ENCODE peak calls at places on chromosomes 6 and 20, in four cellular contexts. One of them, this sample, is unnamed.

GRCh38 chr6:2110504-2110903 is 134.9 kb downstream of the GMDS start:
- DNase-seq in foreskin fibroblast: no peak
- DNase-seq in pancreas: no peak
- DNase-seq in fibroblast of villous mesenchyme: peak
- DNase-seq in this sample: no peak

GRCh38 chr20:44888226-44889103 is 3.0 kb downstream of the YWHAB start:
- DNase-seq in foreskin fibroblast: peak
- DNase-seq in pancreas: no peak
- DNase-seq in fibroblast of villous mesenchyme: no peak
- DNase-seq in this sample: no peak

GRCh38 chr20:3805594-3806264 is 9.6 kb downstream of the CDC25B start:
- DNase-seq in foreskin fibroblast: peak
- DNase-seq in pancreas: no peak
- DNase-seq in fibroblast of villous mesenchyme: peak
- DNase-seq in this sample: peak

GRCh38 chr6:148495029-148495428 is 152.4 kb downstream of the SASH1 start:
- DNase-seq in foreskin fibroblast: no peak
- DNase-seq in pancreas: no peak
- DNase-seq in fibroblast of villous mesenchyme: no peak
- DNase-seq in this sample: no peak

GRCh38 chr6:17013701-17014100 is 88.1 kb upstream of the STMND1 start:
- DNase-seq in foreskin fibroblast: peak
- DNase-seq in pancreas: no peak
- DNase-seq in fibroblast of villous mesenchyme: peak
- DNase-seq in this sample: no peak

GRCh38 chr20:48359692-48360337 is 468.0 kb downstream of the PREX1 start:
- DNase-seq in foreskin fibroblast: no peak
- DNase-seq in pancreas: no peak
- DNase-seq in fibroblast of villous mesenchyme: no peak
- DNase-seq in this sample: no peak

GRCh38 chr6:27505209-27506027 is 32.5 kb upstream of the ZNF184 start:
- DNase-seq in foreskin fibroblast: peak
- DNase-seq in pancreas: peak
- DNase-seq in fibroblast of villous mesenchyme: peak
- DNase-seq in this sample: no peak

GRCh38 chr20:23122321-23122720 is 36.2 kb upstream of the CD93 start:
- DNase-seq in foreskin fibroblast: no peak
- DNase-seq in pancreas: no peak
- DNase-seq in fibroblast of villous mesenchyme: no peak
- DNase-seq in this sample: no peak

GRCh38 chr6:143465546-143465945 is 14.9 kb downstream of the PEX3 start:
- DNase-seq in foreskin fibroblast: no peak
- DNase-seq in pancreas: no peak
- DNase-seq in fibroblast of villous mesenchyme: no peak
- DNase-seq in this sample: no peak

GRCh38 chr6:39192736-39193135 is 36.5 kb downstream of the KCNK5 start:
- DNase-seq in foreskin fibroblast: no peak
- DNase-seq in pancreas: no peak
- DNase-seq in fibroblast of villous mesenchyme: no peak
- DNase-seq in this sample: no peak

DNA sequence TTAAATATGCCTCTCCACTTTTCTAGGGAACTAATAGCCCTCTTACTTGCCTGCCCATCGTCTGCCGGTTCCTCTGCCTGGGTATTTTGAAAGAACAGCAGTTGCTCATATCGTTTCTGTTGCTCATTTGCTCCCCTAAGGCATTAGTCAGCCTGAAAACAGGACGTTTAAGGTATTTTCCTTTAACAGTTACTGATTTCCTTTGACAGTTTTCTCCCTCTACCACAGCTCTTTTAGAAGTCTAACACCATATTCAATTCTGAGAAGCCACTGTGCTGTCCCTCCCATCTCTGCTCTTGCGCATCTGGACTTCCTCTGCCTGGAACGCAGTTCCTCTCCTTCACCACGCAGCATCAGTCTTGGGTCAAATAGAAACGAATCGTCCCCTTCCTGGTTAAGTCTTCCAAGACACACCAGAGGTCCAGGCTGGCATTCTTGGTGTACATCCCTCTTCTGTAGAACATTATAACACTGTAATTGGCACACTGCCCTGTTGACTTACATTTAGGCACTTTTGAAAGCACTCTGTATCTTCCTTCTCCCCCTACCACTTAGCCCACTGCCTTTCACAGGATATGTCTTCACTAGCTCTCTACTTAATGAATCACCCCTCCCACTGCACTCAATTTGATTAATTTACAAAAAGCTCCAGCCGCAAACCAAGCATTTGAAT is 141.0 kb upstream of the CARMIL1 start:
- DNase-seq in foreskin fibroblast: peak
- DNase-seq in pancreas: peak
- DNase-seq in fibroblast of villous mesenchyme: peak
- DNase-seq in this sample: no peak
- TF ChIP-seq CTCF in foreskin fibroblast: peak
- TF ChIP-seq CTCF in pancreas: no peak
- TF ChIP-seq CTCF in fibroblast of villous mesenchyme: peak
- TF ChIP-seq CTCF in this sample: peak

GRCh38 chr6:157614026-157614484 is 209.0 kb upstream of the SNX9 start:
- DNase-seq in foreskin fibroblast: peak
- DNase-seq in pancreas: no peak
- DNase-seq in fibroblast of villous mesenchyme: peak
- DNase-seq in this sample: no peak

GRCh38 chr6:157613011-157613522 is 210.0 kb upstream of the SNX9 start:
- DNase-seq in foreskin fibroblast: peak
- DNase-seq in pancreas: no peak
- DNase-seq in fibroblast of villous mesenchyme: peak
- DNase-seq in this sample: no peak

GRCh38 chr6:157615951-157616350 is 207.1 kb upstream of the SNX9 start:
- DNase-seq in foreskin fibroblast: no peak
- DNase-seq in pancreas: no peak
- DNase-seq in fibroblast of villous mesenchyme: no peak
- DNase-seq in this sample: no peak

GRCh38 chr6:157611406-157611805 is 211.6 kb upstream of the SNX9 start:
- DNase-seq in foreskin fibroblast: no peak
- DNase-seq in pancreas: no peak
- DNase-seq in fibroblast of villous mesenchyme: no peak
- DNase-seq in this sample: no peak

GRCh38 chr6:157615411-157615763 is 207.7 kb upstream of the SNX9 start:
- DNase-seq in foreskin fibroblast: no peak
- DNase-seq in pancreas: no peak
- DNase-seq in fibroblast of villous mesenchyme: peak
- DNase-seq in this sample: no peak
- TF ChIP-seq CTCF in foreskin fibroblast: no peak
- TF ChIP-seq CTCF in pancreas: no peak
- TF ChIP-seq CTCF in fibroblast of villous mesenchyme: peak
- TF ChIP-seq CTCF in this sample: peak

GRCh38 chr6:110873981-110874879 is at the start of gene AMD1:
- DNase-seq in foreskin fibroblast: peak
- DNase-seq in pancreas: peak
- DNase-seq in fibroblast of villous mesenchyme: peak
- DNase-seq in this sample: peak
- TF ChIP-seq CTCF in foreskin fibroblast: no peak
- TF ChIP-seq CTCF in pancreas: no peak
- TF ChIP-seq CTCF in fibroblast of villous mesenchyme: no peak
- TF ChIP-seq CTCF in this sample: no peak

DNA sequence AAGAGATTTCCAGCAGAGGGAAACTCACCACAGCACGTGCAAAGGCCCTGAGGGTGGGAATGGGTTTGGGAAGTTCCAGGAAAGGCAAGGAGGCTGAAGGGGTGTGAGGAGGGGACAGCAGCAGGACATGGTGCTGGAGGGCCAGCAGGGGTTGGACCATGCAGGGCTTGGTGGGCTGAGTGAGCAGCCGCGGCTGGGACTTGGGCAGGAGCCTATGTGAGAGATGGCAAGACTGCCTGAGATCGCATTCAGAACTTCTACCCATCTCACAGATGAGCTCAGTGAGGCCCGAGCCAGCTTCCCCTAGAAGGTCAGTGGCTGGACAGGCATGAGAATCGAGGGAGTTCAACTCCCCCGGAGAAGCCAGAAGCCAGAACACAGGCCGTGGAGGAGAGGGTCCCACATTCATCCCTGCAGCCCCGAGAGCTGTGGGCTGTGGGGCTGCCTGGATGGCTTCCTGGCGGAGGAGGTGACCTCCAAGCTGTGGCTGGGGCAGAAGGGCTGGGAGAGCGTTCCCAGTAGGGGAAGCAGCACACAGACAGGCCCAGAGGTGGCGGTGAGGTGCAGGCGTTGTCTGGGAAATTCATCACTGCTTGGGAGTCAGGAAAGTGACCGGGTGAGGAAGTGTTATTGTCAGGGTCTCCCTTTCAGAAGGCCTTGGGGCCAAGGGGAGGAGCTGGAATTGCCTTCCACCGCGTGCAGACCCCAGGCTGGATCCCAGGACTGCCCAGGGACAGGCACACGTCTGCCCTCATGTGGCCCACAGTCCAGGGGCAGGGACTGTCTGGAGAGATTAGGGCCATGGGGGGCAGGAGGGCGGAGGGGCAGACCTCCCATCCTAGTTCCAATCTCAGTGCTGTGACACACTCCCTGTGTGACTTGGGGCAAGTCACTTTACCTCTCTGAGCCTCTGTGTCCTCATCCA is 103.8 kb downstream of the CEBPB start:
- DNase-seq in foreskin fibroblast: no peak
- DNase-seq in pancreas: no peak
- DNase-seq in fibroblast of villous mesenchyme: no peak
- DNase-seq in this sample: no peak
- TF ChIP-seq CTCF in foreskin fibroblast: no peak
- TF ChIP-seq CTCF in pancreas: no peak
- TF ChIP-seq CTCF in fibroblast of villous mesenchyme: no peak
- TF ChIP-seq CTCF in this sample: peak

GRCh38 chr6:106509420-106510089 is 119.7 kb downstream of the RTN4IP1 start:
- DNase-seq in foreskin fibroblast: peak
- DNase-seq in pancreas: no peak
- DNase-seq in fibroblast of villous mesenchyme: no peak
- DNase-seq in this sample: no peak
- TF ChIP-seq CTCF in foreskin fibroblast: no peak
- TF ChIP-seq CTCF in pancreas: no peak
- TF ChIP-seq CTCF in fibroblast of villous mesenchyme: no peak
- TF ChIP-seq CTCF in this sample: peak

GRCh38 chr20:58446264-58446937 is 57.4 kb downstream of the VAPB start:
- DNase-seq in foreskin fibroblast: no peak
- DNase-seq in pancreas: no peak
- DNase-seq in fibroblast of villous mesenchyme: no peak
- DNase-seq in this sample: no peak

GRCh38 chr20:58446938-58447265 is 57.9 kb downstream of the VAPB start:
- DNase-seq in foreskin fibroblast: no peak
- DNase-seq in pancreas: no peak
- DNase-seq in fibroblast of villous mesenchyme: no peak
- DNase-seq in this sample: no peak

GRCh38 chr20:58448958-58449357 is 59.9 kb downstream of the VAPB start:
- DNase-seq in foreskin fibroblast: no peak
- DNase-seq in pancreas: no peak
- DNase-seq in fibroblast of villous mesenchyme: no peak
- DNase-seq in this sample: no peak

GRCh38 chr20:58449703-58450138 is 60.7 kb downstream of the VAPB start:
- DNase-seq in foreskin fibroblast: no peak
- DNase-seq in pancreas: no peak
- DNase-seq in fibroblast of villous mesenchyme: no peak
- DNase-seq in this sample: no peak

DNA sequence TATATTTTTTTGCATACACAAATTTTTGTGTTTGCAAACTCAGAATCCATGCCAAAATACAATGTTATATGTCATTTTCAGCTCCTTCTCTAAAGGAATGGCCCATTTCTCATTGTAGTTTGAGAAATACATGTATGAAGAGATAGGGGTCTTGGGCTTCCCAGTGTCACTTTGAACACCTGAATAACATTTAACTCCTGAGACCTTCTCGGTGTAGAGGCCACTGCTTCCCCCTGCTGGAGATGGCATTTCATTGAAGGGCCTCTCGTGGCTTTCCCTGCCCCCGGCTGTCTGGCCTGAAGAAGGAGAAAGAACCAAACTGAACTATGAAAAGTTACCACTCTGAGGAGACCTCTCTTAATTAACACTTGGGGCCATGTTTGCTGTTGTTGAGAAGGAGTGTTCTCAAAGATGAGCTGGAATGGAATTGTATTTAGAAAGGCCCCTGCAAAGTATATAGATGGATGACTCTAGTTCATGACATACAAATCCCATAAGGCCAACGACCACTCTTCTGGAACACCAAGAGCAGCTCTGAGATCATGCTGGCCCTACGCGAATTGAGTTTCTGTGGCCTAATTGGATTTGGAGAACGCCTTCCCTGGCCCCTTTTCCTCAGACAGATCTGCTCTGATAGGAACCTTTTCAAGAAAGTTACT is 58.8 kb downstream of the VAPB start:
- DNase-seq in foreskin fibroblast: peak
- DNase-seq in pancreas: no peak
- DNase-seq in fibroblast of villous mesenchyme: peak
- DNase-seq in this sample: no peak
- TF ChIP-seq CTCF in foreskin fibroblast: peak
- TF ChIP-seq CTCF in pancreas: peak
- TF ChIP-seq CTCF in fibroblast of villous mesenchyme: peak
- TF ChIP-seq CTCF in this sample: peak

GRCh38 chr6:85679445-85680123 is 36.9 kb upstream of the SYNCRIP start:
- DNase-seq in foreskin fibroblast: peak
- DNase-seq in pancreas: no peak
- DNase-seq in fibroblast of villous mesenchyme: no peak
- DNase-seq in this sample: no peak

GRCh38 chr6:85680388-85680787 is 37.7 kb upstream of the SYNCRIP start:
- DNase-seq in foreskin fibroblast: no peak
- DNase-seq in pancreas: no peak
- DNase-seq in fibroblast of villous mesenchyme: no peak
- DNase-seq in this sample: no peak

GRCh38 chr6:85684809-85685171 is 42.1 kb upstream of the SYNCRIP start:
- DNase-seq in foreskin fibroblast: no peak
- DNase-seq in pancreas: no peak
- DNase-seq in fibroblast of villous mesenchyme: no peak
- DNase-seq in this sample: no peak

GRCh38 chr6:85685713-85686112 is 43.0 kb upstream of the SYNCRIP start:
- DNase-seq in foreskin fibroblast: no peak
- DNase-seq in pancreas: no peak
- DNase-seq in fibroblast of villous mesenchyme: no peak
- DNase-seq in this sample: no peak

DNA sequence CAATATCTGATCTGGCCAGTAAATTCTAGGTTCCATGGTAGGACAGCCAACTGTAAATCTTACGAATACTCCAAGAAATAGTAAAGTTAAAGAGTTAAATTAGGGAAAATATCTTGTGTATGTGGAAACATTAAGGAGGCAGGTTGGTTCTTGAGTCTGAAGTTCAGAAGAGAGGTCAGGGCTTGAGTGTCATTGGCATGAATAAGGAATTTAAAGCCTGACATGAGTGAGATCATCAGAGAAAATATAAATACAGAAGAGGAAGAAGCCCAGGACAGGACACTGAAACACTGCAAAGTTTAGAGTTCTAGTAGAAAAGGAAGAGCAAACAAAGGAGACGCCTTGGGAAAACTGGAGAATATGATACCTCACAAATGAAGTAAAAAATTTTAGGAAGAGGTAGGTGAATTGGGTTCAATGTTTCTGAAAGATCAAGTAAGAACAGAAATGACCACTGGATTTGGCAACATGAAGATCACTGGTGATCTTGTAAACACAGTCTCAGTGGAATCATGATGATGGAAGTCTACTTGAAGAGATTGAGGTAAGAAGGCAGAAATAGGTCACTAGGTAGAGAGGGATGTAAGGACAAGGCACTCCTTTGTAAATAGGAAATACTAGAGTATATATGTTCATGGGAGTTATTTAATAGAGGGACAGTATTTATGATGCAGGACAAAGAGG is 41.6 kb upstream of the SYNCRIP start:
- DNase-seq in foreskin fibroblast: no peak
- DNase-seq in pancreas: no peak
- DNase-seq in fibroblast of villous mesenchyme: no peak
- DNase-seq in this sample: no peak
- TF ChIP-seq CTCF in foreskin fibroblast: no peak
- TF ChIP-seq CTCF in pancreas: no peak
- TF ChIP-seq CTCF in fibroblast of villous mesenchyme: no peak
- TF ChIP-seq CTCF in this sample: no peak

This sample was measured in chondrocyte.